ENCODE peak calls at places on chromosomes 6 and 20, in four cellular contexts. S, V, U and O are unnamed samples.

GRCh38 chr6:159723259-159723658 is 4.0 kb upstream of the WTAP start:
- DNase-seq in V (no peak), U (no peak), S (no peak), O (no peak)

GRCh38 chr20:48623906-48624265 is 203.9 kb downstream of the PREX1 start:
- DNase-seq in V (no peak), S (no peak), U (no peak), O (no peak)

GRCh38 chr20:63686492-63687321 is 9.7 kb upstream of the TNFRSF6B start:
- DNase-seq in V (no peak), S (no peak), U (peak), O (peak)

GRCh38 chr6:88730602-88731001 is 232.8 kb downstream of the RNGTT start:
- DNase-seq in S (no peak), V (no peak), U (no peak), O (no peak)

GRCh38 chr6:25833136-25833535 is 1.3 kb upstream of the SLC17A1 start:
- DNase-seq in S (no peak), V (no peak), U (no peak), O (no peak)

GRCh38 chr20:584375-585301 is 25.5 kb downstream of the TCF15 start:
- DNase-seq in S (peak), V (peak), U (no peak), O (no peak)

GRCh38 chr20:2470051-2470431 is 548 bp downstream of the SNRPB start:
- DNase-seq in S (peak), V (no peak), U (peak), O (no peak)

GRCh38 chr6:101401792-101402617 is 8.5 kb downstream of the GRIK2 start:
- DNase-seq in U (no peak), S (no peak), V (peak), O (no peak)

GRCh38 chr6:153965996-153966395 is 73.0 kb upstream of the OPRM1 start:
- DNase-seq in V (no peak), U (peak), S (no peak), O (no peak)

GRCh38 chr6:153960741-153961140 is 78.3 kb upstream of the OPRM1 start:
- DNase-seq in S (no peak), U (no peak), V (no peak), O (no peak)

GRCh38 chr6:153963352-153963751 is 75.7 kb upstream of the OPRM1 start:
- DNase-seq in U (no peak), V (no peak), S (peak), O (no peak)

GRCh38 chr6:153959281-153959680 is 79.8 kb upstream of the OPRM1 start:
- DNase-seq in V (no peak), U (no peak), S (no peak), O (no peak)

GRCh38 chr6:153962548-153962947 is 76.5 kb upstream of the OPRM1 start:
- DNase-seq in V (no peak), S (no peak), U (no peak), O (no peak)
- TF ChIP-seq CTCF in V (no peak), S (no peak), U (no peak), O (no peak)

DNA sequence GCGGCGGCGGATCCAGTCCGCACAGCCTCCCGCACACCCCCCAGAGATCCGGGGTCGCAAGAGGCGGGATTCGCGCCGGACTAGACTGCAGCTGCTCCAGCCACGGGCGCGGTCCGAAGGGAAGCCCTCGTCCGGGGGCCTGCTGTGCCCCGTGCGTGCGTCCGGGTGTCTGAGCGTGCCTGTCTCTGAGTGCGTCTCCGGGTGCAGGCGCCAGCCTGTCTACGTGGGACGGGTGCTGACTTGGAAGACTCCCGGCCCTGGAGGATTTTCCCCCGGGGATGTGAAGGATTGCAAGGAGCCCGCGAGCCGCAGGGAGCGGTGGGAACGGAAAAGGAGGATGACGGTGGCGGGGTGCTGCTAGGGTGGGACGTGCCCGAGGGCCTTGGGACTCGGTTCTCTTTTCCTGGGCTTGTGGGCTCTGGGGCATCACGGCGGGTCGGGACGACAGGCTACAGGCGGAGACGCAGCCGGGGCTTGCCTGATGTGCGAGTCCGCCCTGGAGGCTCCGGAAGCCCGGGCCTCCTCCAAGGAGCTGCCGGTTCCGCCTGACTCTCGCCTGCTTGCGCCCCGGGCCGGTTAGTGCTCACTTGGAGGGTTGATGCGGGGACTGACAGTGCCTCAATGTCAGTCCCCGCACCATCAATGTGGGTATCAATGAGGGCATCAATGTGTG is 5.7 kb downstream of the MAFB start:
- DNase-seq in U (no peak), V (no peak), S (no peak), O (no peak)
- H3K4me3 ChIP-seq in U (no peak), V (peak), S (no peak), O (no peak)

DNA sequence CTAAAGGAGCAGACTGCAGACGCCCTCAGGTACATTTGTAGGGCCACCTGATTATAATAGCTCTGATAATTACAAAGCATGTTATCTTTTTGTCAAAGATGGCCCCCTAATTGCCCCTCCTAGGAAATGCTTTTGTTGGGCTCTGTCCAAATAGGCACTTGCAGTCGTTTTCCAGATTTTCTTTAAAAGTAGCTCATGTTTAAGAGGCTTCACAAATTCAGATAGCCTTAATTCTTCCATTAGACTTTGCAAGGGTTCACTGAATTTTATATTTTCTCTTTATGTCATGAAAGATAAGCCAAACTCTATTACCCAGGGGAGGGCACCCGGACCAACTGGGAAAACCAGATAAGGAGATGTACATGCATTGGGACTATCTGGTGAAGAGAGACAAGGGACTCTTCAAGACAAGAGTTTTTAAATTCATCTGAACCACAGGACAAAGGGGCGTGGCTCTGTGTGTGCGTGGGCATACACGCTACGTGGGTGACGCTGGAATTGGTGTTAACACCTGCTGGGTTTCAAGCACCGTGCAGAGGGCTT is 95.6 kb downstream of the TOX2 start:
- DNase-seq in V (no peak), U (no peak), S (no peak), O (no peak)
- TF ChIP-seq CTCF in V (no peak), U (no peak), S (no peak), O (no peak)

DNA sequence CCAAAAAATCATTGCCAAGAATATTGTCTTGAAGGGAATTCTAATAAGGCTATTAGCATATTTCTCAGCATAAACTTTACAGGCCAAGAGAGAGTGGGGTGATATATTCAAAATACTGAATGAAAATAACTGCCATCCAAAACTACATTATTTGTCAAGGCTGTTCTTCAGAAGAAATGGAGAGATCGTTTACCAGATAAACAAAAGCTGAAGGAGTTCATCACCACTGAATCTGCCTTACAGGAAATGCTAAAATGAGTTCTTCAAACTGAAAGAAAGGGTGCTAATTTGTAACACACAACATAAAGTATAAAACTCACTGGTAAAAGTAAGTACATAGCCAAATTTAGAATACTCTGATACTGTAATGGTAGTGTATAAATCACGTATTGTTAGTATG is 517.0 kb downstream of the TENT5A start:
- DNase-seq in V (no peak), S (no peak), U (no peak), O (no peak)
- H3K4me3 ChIP-seq in V (no peak), S (no peak), U (no peak), O (no peak)

GRCh38 chr6:127096167-127096566 is 22.3 kb upstream of the RSPO3 start:
- DNase-seq in S (no peak), V (no peak), U (no peak), O (no peak)

GRCh38 chr6:127102299-127102698 is 16.2 kb upstream of the RSPO3 start:
- DNase-seq in U (peak), V (no peak), S (no peak), O (peak)

GRCh38 chr6:127102859-127103258 is 15.6 kb upstream of the RSPO3 start:
- DNase-seq in S (no peak), U (no peak), V (no peak), O (no peak)

GRCh38 chr6:127103482-127103881 is 15.0 kb upstream of the RSPO3 start:
- DNase-seq in V (no peak), S (no peak), U (peak), O (no peak)

GRCh38 chr6:127100510-127101140 is 17.8 kb upstream of the RSPO3 start:
- DNase-seq in S (no peak), V (no peak), U (peak), O (no peak)
- TF ChIP-seq CTCF in S (no peak), V (no peak), U (peak), O (peak)

GRCh38 chr6:127403636-127404035 is 55.6 kb downstream of the KIAA0408 start:
- DNase-seq in V (no peak), U (no peak), S (peak), O (no peak)
- H3K4me3 ChIP-seq in V (no peak), U (no peak), S (peak), O (no peak)

GRCh38 chr6:10412948-10413849 is 1.7 kb downstream of the TFAP2A start:
- DNase-seq in V (peak), U (no peak), S (peak), O (no peak)

GRCh38 chr6:10415593-10416480 is 963 bp upstream of the TFAP2A start:
- DNase-seq in V (no peak), S (no peak), U (no peak), O (no peak)

GRCh38 chr6:10413850-10414765 is 766 bp downstream of the TFAP2A start:
- DNase-seq in V (no peak), U (no peak), S (no peak), O (no peak)

GRCh38 chr6:10416516-10416862 is 1.6 kb upstream of the TFAP2A start:
- DNase-seq in S (no peak), U (no peak), V (no peak), O (no peak)

GRCh38 chr6:10414766-10415592 is at the start of gene TFAP2A:
- DNase-seq in V (no peak), S (no peak), U (no peak), O (no peak)
- TF ChIP-seq CTCF in V (no peak), S (no peak), U (peak), O (peak)